ENCODE peak calls at places on chromosomes 7 and 10, in ten cellular contexts. C is GM18507, G is frontal cortex, L is AML-193, E is retinal pigment epithelial cell, N is NCI-H1092 treated with DMSO at 0.1 percent for 48 hours, R is dermis microvascular lymphatic vessel endothelial cell, S is RPMI8226, K is ascending aorta, V is AG08395. Y is an unnamed sample.

GRCh38 chr10:17394854-17395253 is 59.5 kb downstream of the ST8SIA6 start:
- DNase-seq in N (no peak), L (no peak), G (no peak), K (no peak), V (no peak), C (no peak), E (no peak), S (no peak), R (no peak), Y (no peak)

GRCh38 chr7:2719007-2719406 is 31.0 kb downstream of the AMZ1 start:
- DNase-seq in R (no peak), V (peak), G (no peak), L (no peak), K (no peak), C (no peak), N (peak), S (peak), E (no peak), Y (no peak)

GRCh38 chr7:156640257-156640948 is at the start of gene RNF32:
- DNase-seq in S (peak), V (peak), G (peak), E (peak), N (peak), C (peak), L (no peak), R (peak), K (peak), Y (peak)

GRCh38 chr7:3028071-3028766 is 15.4 kb downstream of the CARD11 start:
- DNase-seq in L (no peak), G (no peak), V (no peak), N (no peak), C (no peak), R (peak), E (no peak), S (peak), K (peak), Y (peak)

GRCh38 chr7:121329460-121330052 is 756 bp downstream of the WNT16 start:
- DNase-seq in L (no peak), V (no peak), E (no peak), R (no peak), G (no peak), S (peak), N (peak), K (no peak), C (no peak), Y (no peak)

GRCh38 chr7:8724080-8724718 is 290.8 kb downstream of the NXPH1 start:
- DNase-seq in N (peak), E (peak), V (no peak), R (peak), G (peak), S (peak), C (peak), L (peak), K (no peak), Y (no peak)

GRCh38 chr10:98312349-98312748 is 44.4 kb upstream of the LOXL4 start:
- DNase-seq in K (no peak), S (no peak), R (no peak), N (no peak), C (no peak), V (no peak), L (no peak), E (no peak), G (no peak), Y (no peak)

GRCh38 chr10:43944742-43945730 is 296.4 kb upstream of the ZNF32 start:
- DNase-seq in L (no peak), N (no peak), S (no peak), E (no peak), G (no peak), C (no peak), R (no peak), K (no peak), V (no peak), Y (no peak)

GRCh38 chr10:21506351-21506750 is 19.1 kb downstream of the SKIDA1 start:
- DNase-seq in K (no peak), N (no peak), V (no peak), L (peak), G (no peak), R (no peak), S (no peak), E (no peak), C (no peak), Y (no peak)

GRCh38 chr7:5780801-5781496 is 514 bp downstream of the RNF216 start:
- DNase-seq in K (no peak), E (no peak), N (peak), C (no peak), R (no peak), V (peak), L (no peak), S (peak), G (peak), Y (no peak)

GRCh38 chr7:128941946-128942526 is 4.3 kb downstream of the IRF5 start:
- DNase-seq in L (no peak), G (no peak), R (no peak), E (no peak), V (no peak), C (no peak), K (no peak), N (no peak), S (no peak), Y (no peak)

GRCh38 chr10:34522542-34522941 is 292.6 kb downstream of the PARD3 start:
- DNase-seq in S (peak), K (no peak), V (no peak), C (no peak), L (peak), N (no peak), G (no peak), R (no peak), E (no peak), Y (no peak)

GRCh38 chr7:133300811-133301210 is 47.9 kb downstream of the EXOC4 start:
- DNase-seq in S (no peak), K (no peak), L (no peak), R (no peak), C (no peak), G (no peak), N (no peak), E (no peak), V (no peak), Y (no peak)

GRCh38 chr7:63900394-63901203 is 98.0 kb upstream of the ZNF722 start:
- DNase-seq in N (peak), G (peak), E (no peak), R (peak), V (peak), L (peak), S (peak), K (peak), C (no peak), Y (no peak)

GRCh38 chr7:118245267-118246040 is 20.9 kb downstream of the ANKRD7 start:
- DNase-seq in R (no peak), C (no peak), E (no peak), G (no peak), V (no peak), S (no peak), N (no peak), L (no peak), K (no peak), Y (no peak)

GRCh38 chr10:90920986-90921643 is at the start of gene ANKRD1:
- DNase-seq in E (peak), R (peak), K (no peak), C (no peak), N (no peak), G (no peak), V (peak), S (no peak), L (no peak), Y (no peak)

Y was measured in GOT3.